ENCODE peak calls at places on chromosomes 5 and 9, in four cellular contexts. O, Q, B and J are unnamed samples.

GRCh38 chr5:66010476-66010875 is 84.1 kb downstream of the ERBIN start:
- DNase-seq in B (no peak), O (no peak), Q (no peak), J (no peak)

GRCh38 chr9:94927762-94928158 is 201.3 kb downstream of the AOPEP start:
- DNase-seq in O (no peak), Q (no peak), B (no peak), J (no peak)

GRCh38 chr9:89484475-89485404 is 13.2 kb downstream of the SEMA4D start:
- DNase-seq in O (no peak), Q (no peak), B (no peak), J (no peak)

GRCh38 chr5:154238776-154239481 is 48.4 kb downstream of the GALNT10 start:
- DNase-seq in B (no peak), O (no peak), Q (no peak), J (no peak)

GRCh38 chr9:82052081-82052480 is 63.5 kb downstream of the SPATA31D1 start:
- DNase-seq in O (no peak), Q (no peak), B (no peak), J (no peak)

GRCh38 chr9:101388507-101388993 is 3.7 kb upstream of the BAAT start:
- DNase-seq in O (no peak), Q (no peak), B (no peak), J (peak)

GRCh38 chr9:94780516-94780950 is 54.0 kb downstream of the AOPEP start:
- DNase-seq in Q (no peak), O (no peak), B (no peak), J (no peak)

GRCh38 chr5:52809884-52810283 is 22.2 kb downstream of the ITGA1 start:
- DNase-seq in O (no peak), B (no peak), Q (no peak), J (no peak)

GRCh38 chr5:1127991-1128785 is 16.3 kb upstream of the SLC12A7 start:
- DNase-seq in Q (no peak), O (peak), B (no peak), J (no peak)

GRCh38 chr5:142617416-142617815 is 68.5 kb downstream of the FGF1 start:
- DNase-seq in O (no peak), Q (no peak), B (no peak), J (no peak)